ENCODE peak calls at places on chromosomes 5 and 9, in five cellular contexts. F is AG04450, X is AG09309, N is cardiac fibroblast, Y is astrocyte. C is an unnamed sample.

GRCh38 chr5:81778642-81779041 is 27.7 kb upstream of the SSBP2 start:
- DNase-seq in X (no peak), Y (peak), N (peak), F (no peak), C (peak)

GRCh38 chr5:139138109-139138508 is 60.1 kb downstream of the SIL1 start:
- DNase-seq in Y (peak), X (no peak), F (no peak), N (no peak), C (peak)

GRCh38 chr9:130343445-130343918 is 77.9 kb downstream of the HMCN2 start:
- DNase-seq in X (no peak), Y (no peak), F (no peak), N (no peak), C (no peak)

GRCh38 chr9:91546574-91546973 is 122.9 kb upstream of the NFIL3 start:
- DNase-seq in N (no peak), Y (peak), X (no peak), F (no peak), C (peak)

GRCh38 chr9:76107487-76107886 is 217.0 kb downstream of the PCSK5 start:
- DNase-seq in Y (peak), F (no peak), N (peak), X (peak), C (peak)

GRCh38 chr9:133768859-133769510 is 30.8 kb upstream of the SARDH start:
- DNase-seq in X (no peak), N (no peak), Y (no peak), F (no peak), C (no peak)

GRCh38 chr5:31854625-31855526 is 215.9 kb downstream of the PDZD2 start:
- DNase-seq in Y (peak), N (peak), F (no peak), X (no peak), C (peak)

GRCh38 chr9:130713286-130713975 is 19.9 kb downstream of the EXOSC2 start:
- DNase-seq in F (no peak), Y (no peak), N (peak), X (no peak), C (peak)

GRCh38 chr5:78300464-78301045 is 6.1 kb upstream of the AP3B1 start:
- DNase-seq in X (peak), Y (no peak), N (peak), F (no peak), C (peak)
- TF ChIP-seq CTCF in X (peak), Y (peak), N (peak), F (peak), C (peak)

GRCh38 chr9:107999890-108000289 is 510.3 kb upstream of the KLF4 start:
- DNase-seq in N (peak), X (no peak), Y (peak), F (no peak), C (no peak)
- TF ChIP-seq CTCF in N (no peak), X (no peak), Y (no peak), F (no peak), C (no peak)

GRCh38 chr9:107176701-107177100 is 106.4 kb upstream of the RAD23B start:
- DNase-seq in Y (no peak), X (no peak), N (peak), F (no peak), C (peak)

GRCh38 chr9:107178302-107178701 is 104.8 kb upstream of the RAD23B start:
- DNase-seq in Y (no peak), X (no peak), F (no peak), N (no peak), C (no peak)

GRCh38 chr9:107175826-107176500 is 107.1 kb upstream of the RAD23B start:
- DNase-seq in F (no peak), X (no peak), Y (no peak), N (no peak), C (no peak)

GRCh38 chr9:107177857-107178256 is 105.2 kb upstream of the RAD23B start:
- DNase-seq in Y (no peak), X (no peak), F (no peak), N (no peak), C (peak)

DNA sequence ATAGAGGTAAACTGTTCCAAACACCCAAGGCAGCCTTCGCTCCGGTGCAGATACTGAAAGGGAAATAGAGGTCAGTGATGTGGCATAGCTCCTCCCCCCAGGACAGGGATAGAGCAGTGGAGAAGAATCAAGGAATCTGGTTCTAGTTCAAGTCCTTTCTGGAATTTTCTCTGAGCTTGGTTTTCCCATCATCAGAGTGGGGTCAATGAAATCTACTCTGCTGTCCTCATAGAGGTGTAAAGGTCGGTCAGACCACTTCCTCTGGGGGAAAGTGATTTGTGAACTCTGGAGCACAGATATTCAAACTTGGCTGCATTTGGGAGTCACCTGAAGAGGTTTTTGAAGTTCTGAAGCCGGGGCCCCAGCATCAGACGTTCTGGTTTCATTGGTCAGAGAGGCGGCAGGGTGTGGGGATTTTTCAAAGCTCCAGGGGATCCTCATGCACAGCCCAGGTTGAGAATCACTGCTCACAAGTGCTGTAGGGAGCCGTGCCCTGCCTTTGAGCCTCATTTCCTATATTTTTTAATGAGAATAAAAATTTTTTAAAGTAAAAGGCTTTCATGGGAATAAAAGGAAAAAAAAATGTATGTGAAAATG is 105.7 kb upstream of the RAD23B start:
- DNase-seq in X (no peak), Y (no peak), N (no peak), F (no peak), C (no peak)
- TF ChIP-seq CTCF in X (no peak), Y (no peak), N (no peak), F (no peak), C (no peak)

GRCh38 chr9:93587651-93588347 is 11.4 kb downstream of the PHF2 start:
- DNase-seq in Y (no peak), X (no peak), F (no peak), N (no peak), C (no peak)
- TF ChIP-seq CTCF in Y (no peak), X (peak), F (peak), N (peak), C (no peak)

DNA sequence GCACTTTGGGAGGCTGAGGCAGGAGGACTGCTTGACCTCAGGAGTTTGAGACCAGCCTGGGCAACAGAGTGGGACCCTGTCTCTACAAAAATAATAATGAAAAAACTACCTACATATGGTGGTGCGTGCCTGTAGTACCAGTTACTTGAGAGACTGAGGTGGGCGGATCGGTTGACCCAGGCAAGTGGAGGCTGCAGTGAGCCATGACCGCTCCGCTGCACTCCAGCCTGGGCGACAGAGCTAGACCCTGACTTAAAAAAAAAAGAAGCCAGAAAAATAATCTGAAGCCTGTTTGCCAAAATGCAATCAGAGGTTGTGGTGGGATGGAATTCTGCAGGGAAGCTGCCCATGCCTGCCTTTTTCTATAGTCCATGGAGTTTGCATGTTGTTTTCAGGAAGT is 50.4 kb upstream of the GGTA1 start:
- DNase-seq in Y (no peak), X (no peak), N (no peak), F (no peak), C (no peak)
- TF ChIP-seq CTCF in Y (no peak), X (no peak), N (no peak), F (no peak), C (no peak)

GRCh38 chr5:104576677-104577076 is 1014.1 kb upstream of the NUDT12 start:
- DNase-seq in N (no peak), Y (no peak), F (no peak), X (no peak), C (no peak)
- TF ChIP-seq CTCF in N (no peak), Y (no peak), F (no peak), X (no peak), C (no peak)

GRCh38 chr9:81032831-81033230 is 656.5 kb downstream of the TLE1 start:
- DNase-seq in F (no peak), N (no peak), X (no peak), Y (peak), C (peak)
- TF ChIP-seq CTCF in F (no peak), N (no peak), X (no peak), Y (no peak), C (no peak)

GRCh38 chr9:105150991-105151685 is 93.3 kb upstream of the SLC44A1 start:
- DNase-seq in N (peak), X (no peak), Y (peak), F (no peak), C (peak)

GRCh38 chr9:105147095-105147871 is 97.2 kb upstream of the SLC44A1 start:
- DNase-seq in N (no peak), X (no peak), Y (no peak), F (no peak), C (no peak)

GRCh38 chr9:105151686-105151995 is 92.8 kb upstream of the SLC44A1 start:
- DNase-seq in Y (no peak), X (no peak), N (no peak), F (no peak), C (no peak)

GRCh38 chr9:105146677-105147076 is 97.8 kb upstream of the SLC44A1 start:
- DNase-seq in Y (no peak), N (no peak), X (no peak), F (no peak), C (no peak)

GRCh38 chr9:105148328-105149006 is 96.0 kb upstream of the SLC44A1 start:
- DNase-seq in X (no peak), F (no peak), N (no peak), Y (no peak), C (no peak)
- TF ChIP-seq CTCF in X (peak), F (peak), N (peak), Y (no peak), C (peak)

GRCh38 chr9:16031971-16032370 is 479.1 kb downstream of the CCDC171 start:
- DNase-seq in X (no peak), Y (peak), N (peak), F (no peak), C (peak)

GRCh38 chr9:16031486-16031885 is 478.6 kb downstream of the CCDC171 start:
- DNase-seq in N (no peak), Y (no peak), F (no peak), X (no peak), C (no peak)

GRCh38 chr9:16033253-16033652 is 480.4 kb downstream of the CCDC171 start:
- DNase-seq in F (no peak), X (no peak), Y (no peak), N (no peak), C (no peak)

GRCh38 chr9:16033921-16034320 is 481.1 kb downstream of the CCDC171 start:
- DNase-seq in X (no peak), F (no peak), N (no peak), Y (no peak), C (no peak)

GRCh38 chr9:16032799-16033198 is 480.0 kb downstream of the CCDC171 start:
- DNase-seq in X (no peak), Y (peak), F (no peak), N (peak), C (peak)
- TF ChIP-seq CTCF in X (peak), Y (no peak), F (peak), N (peak), C (peak)

C was measured in fibroblast of lung.